ENCODE peak calls at places on chromosome 2, in four cellular contexts. N, D, J and K are unnamed samples.

GRCh38 chr2:210198326-210198725 is 26.9 kb downstream of the ACADL start:
- DNase-seq in J (no peak), N (no peak), D (no peak), K (no peak)

GRCh38 chr2:152611458-152612231 is 105.6 kb downstream of the PRPF40A start:
- DNase-seq in J (peak), N (peak), D (peak), K (peak)

GRCh38 chr2:3603536-3604206 is 8.8 kb downstream of the COLEC11 start:
- DNase-seq in N (no peak), J (no peak), D (no peak), K (no peak)

GRCh38 chr2:164719996-164720941 is 99.0 kb upstream of the GRB14 start:
- DNase-seq in N (no peak), D (no peak), J (no peak), K (no peak)

GRCh38 chr2:13616656-13617055 is 899.9 kb downstream of the TRIB2 start:
- DNase-seq in J (no peak), D (no peak), N (no peak), K (no peak)

GRCh38 chr2:200609027-200609614 is 23.3 kb downstream of the AOX1 start:
- DNase-seq in J (peak), D (no peak), N (peak), K (no peak)

GRCh38 chr2:122157158-122157557 is 401.7 kb downstream of the TSN start:
- DNase-seq in J (no peak), D (no peak), N (no peak), K (no peak)

GRCh38 chr2:237126519-237126918 is 40.8 kb downstream of the COPS8 start:
- DNase-seq in D (no peak), N (peak), J (no peak), K (no peak)

GRCh38 chr2:15613736-15614429 is 22.2 kb downstream of the DDX1 start:
- DNase-seq in J (no peak), D (no peak), N (no peak), K (no peak)

GRCh38 chr2:163157411-163157810 is 318.8 kb upstream of the KCNH7 start:
- DNase-seq in N (no peak), D (no peak), J (no peak), K (no peak)

GRCh38 chr2:189633392-189633811 is 27.9 kb upstream of the ASNSD1 start:
- DNase-seq in J (no peak), N (no peak), D (no peak), K (no peak)

GRCh38 chr2:50392185-50392584 is 639.7 kb downstream of the NRXN1 start:
- DNase-seq in J (no peak), N (no peak), D (no peak), K (no peak)

GRCh38 chr2:233025706-233026105 is 6.8 kb upstream of the NEU2 start:
- DNase-seq in D (no peak), J (no peak), N (no peak), K (no peak)

GRCh38 chr2:122023059-122023879 is 267.8 kb downstream of the TSN start:
- DNase-seq in D (no peak), J (no peak), N (no peak), K (no peak)

GRCh38 chr2:36376319-36376765 is 20.8 kb downstream of the CRIM1 start:
- DNase-seq in D (peak), J (no peak), N (peak), K (peak)

GRCh38 chr2:32864337-32864736 is 82.4 kb upstream of the LTBP1 start:
- DNase-seq in D (no peak), N (no peak), J (peak), K (no peak)

GRCh38 chr2:120346667-120347358 is 877 bp downstream of the INHBB start:
- DNase-seq in J (peak), N (peak), D (peak), K (no peak)

GRCh38 chr2:146312899-146313298 is 1531.9 kb upstream of the ACVR2A start:
- DNase-seq in N (no peak), D (no peak), J (peak), K (no peak)

GRCh38 chr2:194320520-194320919 is 1336.5 kb upstream of the SLC39A10 start:
- DNase-seq in D (no peak), N (no peak), J (no peak), K (no peak)

GRCh38 chr2:239158641-239159475 is 242.0 kb downstream of the HDAC4 start:
- DNase-seq in D (no peak), J (no peak), N (peak), K (peak)

GRCh38 chr2:199460101-199460671 is 2.4 kb upstream of the SATB2 start:
- DNase-seq in D (no peak), J (peak), N (no peak), K (no peak)

GRCh38 chr2:12057436-12058166 is 311.2 kb downstream of the LPIN1 start:
- DNase-seq in J (no peak), N (peak), D (peak), K (peak)

GRCh38 chr2:66428986-66429612 is 5.8 kb upstream of the MEIS1 start:
- DNase-seq in N (no peak), D (no peak), J (peak), K (no peak)

GRCh38 chr2:1715184-1716012 is 28.9 kb downstream of the PXDN start:
- DNase-seq in J (no peak), N (no peak), D (peak), K (no peak)

GRCh38 chr2:206250041-206250897 is 24.2 kb upstream of the ZDBF2 start:
- DNase-seq in J (no peak), N (no peak), D (peak), K (no peak)

GRCh38 chr2:175074478-175074877 is 69.3 kb upstream of the CHN1 start:
- DNase-seq in N (no peak), D (no peak), J (no peak), K (no peak)